ENCODE peak calls at places on chromosome 2, in four cellular contexts. Z, H, P and E are unnamed samples.

GRCh38 chr2:58508021-58508420 is 266.9 kb upstream of the FANCL start:
- DNase-seq in Z (no peak), H (no peak), P (no peak), E (no peak)

GRCh38 chr2:190979906-190980629 is 33.9 kb downstream of the STAT1 start:
- DNase-seq in Z (no peak), H (no peak), P (no peak), E (peak; percentile 96)

GRCh38 chr2:231356474-231356849 is 39.0 kb upstream of the B3GNT7 start:
- DNase-seq in Z (no peak), H (no peak), P (no peak), E (peak; percentile 31)

GRCh38 chr2:224807153-224807964 is 91.2 kb upstream of the CCDC195 start:
- DNase-seq in Z (no peak), H (no peak), P (no peak), E (no peak)

GRCh38 chr2:65662654-65663432 is 230.4 kb upstream of the SPRED2 start:
- DNase-seq in Z (no peak), H (no peak), P (no peak), E (peak; percentile 93)

GRCh38 chr2:69753659-69754350 is 11.9 kb downstream of the ANXA4 start:
- DNase-seq in Z (no peak), H (no peak), P (no peak), E (no peak)

GRCh38 chr2:230899287-230899686 is 25.8 kb downstream of the GPR55 start:
- DNase-seq in Z (no peak), H (no peak), P (no peak), E (no peak)

GRCh38 chr2:128901572-128902391 is 583.1 kb upstream of the HS6ST1 start:
- DNase-seq in Z (no peak), H (no peak), P (no peak), E (no peak)

GRCh38 chr2:55954306-55955035 is 30.9 kb upstream of the EFEMP1 start:
- DNase-seq in Z (no peak), H (no peak), P (no peak), E (peak; percentile 73)

GRCh38 chr2:203340791-203341487 is 12.7 kb downstream of the ABI2 start:
- DNase-seq in Z (peak; percentile 43), H (no peak), P (no peak), E (peak; percentile 69)
- TF ChIP-seq MAZ in Z (no peak), H (no peak), P (no peak), E (no peak)

DNA sequence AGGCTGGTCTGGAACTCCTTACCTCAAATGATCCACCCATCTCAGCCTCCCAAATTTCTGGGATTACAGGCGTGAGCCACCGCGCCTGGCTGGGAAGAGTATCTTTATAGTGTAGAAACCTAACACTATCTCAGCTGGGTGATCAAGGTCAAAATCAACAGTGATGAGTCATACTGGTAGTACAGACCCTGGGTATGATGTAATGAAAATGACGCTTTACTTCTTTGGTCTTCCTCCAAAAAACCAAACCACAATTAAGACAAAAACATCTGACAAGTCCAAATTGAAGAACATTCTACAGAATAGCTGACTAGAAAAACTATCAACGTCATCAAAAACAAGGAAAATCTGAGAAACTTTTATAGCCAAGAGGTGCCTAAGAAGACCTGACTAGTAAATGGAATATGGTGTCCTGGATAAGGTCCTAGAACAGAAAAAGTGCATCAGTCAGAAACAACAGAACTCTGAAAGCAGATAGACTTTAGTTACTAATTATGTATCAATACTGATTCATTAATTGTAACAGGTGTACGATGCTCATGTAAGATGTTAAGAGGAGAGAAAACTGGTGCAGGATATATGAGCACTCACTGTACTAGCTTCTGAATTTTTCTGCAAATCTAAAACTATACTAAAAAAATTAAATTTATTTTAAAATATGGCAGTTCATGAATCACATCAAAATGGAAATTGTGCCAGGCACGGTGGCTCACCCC is 25.4 kb downstream of the PDCL3 start:
- DNase-seq in Z (no peak), H (peak; percentile 43), P (no peak), E (peak; percentile 66)
- TF ChIP-seq MAZ in Z (no peak), H (no peak), P (no peak), E (no peak)

GRCh38 chr2:126877861-126878565 is 20.7 kb upstream of the TEX51 start:
- DNase-seq in Z (no peak), H (no peak), P (no peak), E (no peak)

GRCh38 chr2:126877041-126877440 is 21.6 kb upstream of the TEX51 start:
- DNase-seq in Z (no peak), H (no peak), P (no peak), E (no peak)

GRCh38 chr2:126876631-126877030 is 22.1 kb upstream of the TEX51 start:
- DNase-seq in Z (no peak), H (no peak), P (no peak), E (no peak)

GRCh38 chr2:126878601-126879000 is 20.1 kb upstream of the TEX51 start:
- DNase-seq in Z (no peak), H (no peak), P (no peak), E (no peak)

DNA sequence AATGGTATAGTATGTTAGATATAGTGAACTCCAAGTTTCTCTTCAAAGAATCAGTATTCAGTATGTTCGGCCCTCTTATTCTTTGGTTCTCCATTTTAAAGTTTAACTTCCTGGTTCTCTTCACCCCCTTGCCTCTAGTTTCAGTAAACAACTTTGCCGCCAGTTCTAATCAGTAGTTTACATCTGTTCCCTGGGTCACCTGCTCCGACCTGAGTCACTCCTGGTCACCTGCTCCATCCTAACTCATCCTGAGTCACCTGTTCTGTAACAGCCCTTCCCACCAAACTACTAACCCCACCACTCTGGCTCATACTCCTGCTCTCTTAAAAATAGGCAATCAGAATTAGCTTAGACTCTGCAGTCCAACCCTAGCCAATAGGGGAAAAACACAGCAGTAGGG is 23.7 kb upstream of the TEX51 start:
- DNase-seq in Z (no peak), H (no peak), P (no peak), E (no peak)
- TF ChIP-seq MAZ in Z (no peak), H (no peak), P (no peak), E (no peak)

GRCh38 chr2:73856214-73856613 is 27.5 kb downstream of the STAMBP start:
- DNase-seq in Z (no peak), H (no peak), P (no peak), E (peak; percentile 98)

GRCh38 chr2:73862987-73863386 is 29.8 kb upstream of the ACTG2 start:
- DNase-seq in Z (no peak), H (no peak), P (no peak), E (no peak)

GRCh38 chr2:73855526-73855925 is 26.8 kb downstream of the STAMBP start:
- DNase-seq in Z (no peak), H (no peak), P (no peak), E (peak; percentile 20)

DNA sequence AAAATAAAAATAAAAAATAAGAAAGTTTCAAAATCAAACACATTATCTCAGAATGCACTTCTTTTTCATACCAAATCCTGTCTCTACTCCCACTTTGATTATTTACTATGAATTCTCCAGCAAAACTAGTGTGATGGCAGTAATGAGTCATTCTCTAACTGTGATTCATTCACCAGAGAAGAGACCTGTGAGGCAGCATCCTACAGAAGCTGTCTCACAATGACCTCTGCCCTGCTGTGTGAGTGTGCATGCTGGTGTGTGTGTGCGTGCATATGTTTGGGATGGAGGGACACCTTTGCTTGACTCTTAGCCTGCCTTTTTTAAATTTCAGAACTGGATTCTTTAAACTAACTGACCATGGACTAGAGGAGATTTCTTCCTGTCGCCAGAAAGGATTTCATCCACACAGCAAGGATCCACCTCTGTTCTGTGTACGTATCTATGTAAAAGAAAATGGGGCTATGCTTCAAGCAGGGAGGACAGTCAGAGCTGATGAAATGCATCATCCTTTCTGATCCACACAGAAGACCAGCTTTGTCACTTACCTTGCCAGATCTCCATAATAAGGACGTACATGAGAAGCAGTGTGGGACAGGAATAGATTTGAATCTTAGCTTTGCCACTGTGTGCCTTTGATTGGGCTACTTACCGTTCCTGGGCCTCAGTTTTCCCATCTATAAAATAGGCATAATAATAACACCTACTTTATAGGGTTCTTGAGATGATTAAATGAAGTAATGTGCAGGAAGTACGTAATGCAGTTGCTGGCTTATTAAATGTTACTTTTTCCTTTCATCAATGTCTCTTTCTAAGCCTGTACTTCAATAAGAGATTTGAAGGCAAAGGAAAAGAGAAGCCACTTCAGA is 31.2 kb downstream of the STAMBP start:
- DNase-seq in Z (peak; percentile 79), H (peak; percentile 23), P (peak; percentile 44), E (peak; percentile 97)
- TF ChIP-seq MAZ in Z (no peak), H (no peak), P (no peak), E (no peak)

GRCh38 chr2:47016172-47016913 is 100.7 kb upstream of the MCFD2 start:
- DNase-seq in Z (peak; percentile 84), H (peak; percentile 52), P (no peak), E (peak; percentile 98)
- TF ChIP-seq MAZ in Z (no peak), H (no peak), P (no peak), E (no peak)

DNA sequence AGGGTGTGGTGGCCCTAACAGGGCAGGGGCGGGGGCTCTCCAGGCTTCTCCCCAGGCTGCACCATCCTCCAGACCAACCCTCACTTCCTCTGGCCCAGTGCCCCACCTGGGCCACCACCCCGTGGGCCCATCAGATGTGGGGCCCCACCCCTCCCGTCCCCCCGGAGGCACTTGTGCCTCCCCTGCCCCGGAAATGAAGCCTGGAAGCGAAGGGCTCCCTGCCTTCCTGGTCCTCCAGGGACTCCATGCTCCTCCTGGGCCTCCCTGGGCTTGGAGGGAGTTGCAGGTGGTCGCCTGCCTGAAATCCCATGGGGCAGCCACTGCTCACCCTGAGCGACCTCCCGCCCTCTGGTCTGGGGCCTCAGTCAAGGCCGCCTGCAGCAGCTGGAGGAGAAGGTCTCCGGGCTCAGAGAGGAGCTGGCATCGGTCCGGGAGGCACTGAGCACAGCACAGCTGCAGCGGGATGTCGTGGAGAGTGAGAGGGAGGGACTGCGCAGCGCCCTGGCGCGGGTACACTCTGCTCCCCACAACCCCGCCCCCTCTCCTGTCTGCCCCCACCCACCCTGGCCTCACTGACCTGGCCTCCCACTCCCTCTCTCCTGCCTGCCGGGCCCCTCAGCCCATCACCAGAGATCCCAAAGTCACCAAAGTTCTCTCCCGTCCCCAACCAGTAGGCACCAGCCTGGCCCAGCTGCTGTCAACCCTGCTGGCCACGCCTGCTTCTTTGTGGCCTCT is 28.0 kb downstream of the CROCC2 start:
- DNase-seq in Z (no peak), H (no peak), P (no peak), E (no peak)
- TF ChIP-seq MAZ in Z (no peak), H (no peak), P (no peak), E (no peak)

GRCh38 chr2:181130686-181131085 is 150.3 kb downstream of the UBE2E3 start:
- DNase-seq in Z (no peak), H (no peak), P (no peak), E (no peak)
- TF ChIP-seq MAZ in Z (no peak), H (no peak), P (no peak), E (no peak)

GRCh38 chr2:109306190-109306589 is 177.2 kb downstream of the SH3RF3 start:
- DNase-seq in Z (no peak), H (no peak), P (no peak), E (no peak)

GRCh38 chr2:109313343-109313742 is 184.3 kb downstream of the SH3RF3 start:
- DNase-seq in Z (no peak), H (no peak), P (no peak), E (no peak)

GRCh38 chr2:109312902-109313301 is 183.9 kb downstream of the SH3RF3 start:
- DNase-seq in Z (no peak), H (no peak), P (no peak), E (no peak)

GRCh38 chr2:109316091-109316490 is 187.1 kb downstream of the SH3RF3 start:
- DNase-seq in Z (no peak), H (no peak), P (no peak), E (no peak)

GRCh38 chr2:109311771-109312170 is 182.8 kb downstream of the SH3RF3 start:
- DNase-seq in Z (no peak), H (no peak), P (no peak), E (peak; percentile 54)
- TF ChIP-seq MAZ in Z (no peak), H (no peak), P (no peak), E (no peak)